ENCODE peak calls at places on chromosomes 11 and 22, in five cellular contexts. One of them, this sample, is unnamed.

GRCh38 chr22:36763576-36763975 is 12.3 kb downstream of the IFT27 start:
- DNase-seq in activated CD4-positive, alpha-beta T cell treated with anti-CD3 and anti-CD28 coated beads, Interleukin-2, amount 50 U/mL, for 1 hour: no peak
- DNase-seq in foreskin melanocyte: no peak
- DNase-seq in NCI-H1105 treated with DMSO at 0.1 percent for 48 hours: no peak
- DNase-seq in head of caudate nucleus: no peak
- DNase-seq in this sample: no peak

GRCh38 chr11:35786918-35787557 is 124.5 kb downstream of the TRIM44 start:
- DNase-seq in activated CD4-positive, alpha-beta T cell treated with anti-CD3 and anti-CD28 coated beads, Interleukin-2, amount 50 U/mL, for 1 hour: no peak
- DNase-seq in foreskin melanocyte: peak; percentile 64
- DNase-seq in NCI-H1105 treated with DMSO at 0.1 percent for 48 hours: no peak
- DNase-seq in head of caudate nucleus: no peak
- DNase-seq in this sample: no peak

GRCh38 chr11:125165111-125165663 is 636 bp downstream of the PKNOX2 start:
- DNase-seq in activated CD4-positive, alpha-beta T cell treated with anti-CD3 and anti-CD28 coated beads, Interleukin-2, amount 50 U/mL, for 1 hour: no peak
- DNase-seq in foreskin melanocyte: no peak
- DNase-seq in NCI-H1105 treated with DMSO at 0.1 percent for 48 hours: peak; percentile 42
- DNase-seq in head of caudate nucleus: peak; percentile 47
- DNase-seq in this sample: peak; percentile 46

GRCh38 chr11:1746516-1746931 is 3.9 kb downstream of the IFITM10 start:
- DNase-seq in activated CD4-positive, alpha-beta T cell treated with anti-CD3 and anti-CD28 coated beads, Interleukin-2, amount 50 U/mL, for 1 hour: no peak
- DNase-seq in foreskin melanocyte: no peak
- DNase-seq in NCI-H1105 treated with DMSO at 0.1 percent for 48 hours: no peak
- DNase-seq in head of caudate nucleus: peak; percentile 14
- DNase-seq in this sample: no peak

GRCh38 chr11:93143186-93143585 is 54.6 kb downstream of the SLC36A4 start:
- DNase-seq in activated CD4-positive, alpha-beta T cell treated with anti-CD3 and anti-CD28 coated beads, Interleukin-2, amount 50 U/mL, for 1 hour: no peak
- DNase-seq in foreskin melanocyte: no peak
- DNase-seq in NCI-H1105 treated with DMSO at 0.1 percent for 48 hours: no peak
- DNase-seq in head of caudate nucleus: no peak
- DNase-seq in this sample: no peak

GRCh38 chr22:41898645-41899044 is 16.2 kb downstream of the SHISA8 start:
- DNase-seq in activated CD4-positive, alpha-beta T cell treated with anti-CD3 and anti-CD28 coated beads, Interleukin-2, amount 50 U/mL, for 1 hour: no peak
- DNase-seq in foreskin melanocyte: no peak
- DNase-seq in NCI-H1105 treated with DMSO at 0.1 percent for 48 hours: no peak
- DNase-seq in head of caudate nucleus: no peak
- DNase-seq in this sample: no peak

GRCh38 chr22:42397332-42398246 is 34.6 kb downstream of the NFAM1 start:
- DNase-seq in activated CD4-positive, alpha-beta T cell treated with anti-CD3 and anti-CD28 coated beads, Interleukin-2, amount 50 U/mL, for 1 hour: no peak
- DNase-seq in foreskin melanocyte: no peak
- DNase-seq in NCI-H1105 treated with DMSO at 0.1 percent for 48 hours: no peak
- DNase-seq in head of caudate nucleus: no peak
- DNase-seq in this sample: no peak

GRCh38 chr11:32118025-32118974 is 27.4 kb downstream of the RCN1 start:
- DNase-seq in activated CD4-positive, alpha-beta T cell treated with anti-CD3 and anti-CD28 coated beads, Interleukin-2, amount 50 U/mL, for 1 hour: no peak
- DNase-seq in foreskin melanocyte: peak; percentile 49
- DNase-seq in NCI-H1105 treated with DMSO at 0.1 percent for 48 hours: no peak
- DNase-seq in head of caudate nucleus: no peak
- DNase-seq in this sample: peak; percentile 19

GRCh38 chr11:2928605-2929510 is at the start of gene PHLDA2:
- DNase-seq in activated CD4-positive, alpha-beta T cell treated with anti-CD3 and anti-CD28 coated beads, Interleukin-2, amount 50 U/mL, for 1 hour: peak; percentile 50
- DNase-seq in foreskin melanocyte: no peak
- DNase-seq in NCI-H1105 treated with DMSO at 0.1 percent for 48 hours: peak; percentile 50
- DNase-seq in head of caudate nucleus: no peak
- DNase-seq in this sample: no peak

GRCh38 chr11:75465701-75466531 is 32.9 kb upstream of the KLHL35 start:
- DNase-seq in activated CD4-positive, alpha-beta T cell treated with anti-CD3 and anti-CD28 coated beads, Interleukin-2, amount 50 U/mL, for 1 hour: no peak
- DNase-seq in foreskin melanocyte: no peak
- DNase-seq in NCI-H1105 treated with DMSO at 0.1 percent for 48 hours: no peak
- DNase-seq in head of caudate nucleus: no peak
- DNase-seq in this sample: no peak

GRCh38 chr22:41517172-41518047 is 26.9 kb downstream of the POLR3H start:
- DNase-seq in activated CD4-positive, alpha-beta T cell treated with anti-CD3 and anti-CD28 coated beads, Interleukin-2, amount 50 U/mL, for 1 hour: peak; percentile 30
- DNase-seq in foreskin melanocyte: peak; percentile 40
- DNase-seq in NCI-H1105 treated with DMSO at 0.1 percent for 48 hours: peak; percentile 37
- DNase-seq in head of caudate nucleus: peak; percentile 91
- DNase-seq in this sample: peak; percentile 88

GRCh38 chr11:62456630-62457029 is 37.8 kb downstream of the SCGB1A1 start:
- DNase-seq in activated CD4-positive, alpha-beta T cell treated with anti-CD3 and anti-CD28 coated beads, Interleukin-2, amount 50 U/mL, for 1 hour: no peak
- DNase-seq in foreskin melanocyte: no peak
- DNase-seq in NCI-H1105 treated with DMSO at 0.1 percent for 48 hours: peak; percentile 10
- DNase-seq in head of caudate nucleus: no peak
- DNase-seq in this sample: no peak

GRCh38 chr11:20093775-20094174 is 66.5 kb downstream of the DBX1 start:
- DNase-seq in activated CD4-positive, alpha-beta T cell treated with anti-CD3 and anti-CD28 coated beads, Interleukin-2, amount 50 U/mL, for 1 hour: no peak
- DNase-seq in foreskin melanocyte: no peak
- DNase-seq in NCI-H1105 treated with DMSO at 0.1 percent for 48 hours: no peak
- DNase-seq in head of caudate nucleus: no peak
- DNase-seq in this sample: no peak

GRCh38 chr11:35257287-35257686 is 118.3 kb downstream of the CD44 start:
- DNase-seq in activated CD4-positive, alpha-beta T cell treated with anti-CD3 and anti-CD28 coated beads, Interleukin-2, amount 50 U/mL, for 1 hour: no peak
- DNase-seq in foreskin melanocyte: no peak
- DNase-seq in NCI-H1105 treated with DMSO at 0.1 percent for 48 hours: no peak
- DNase-seq in head of caudate nucleus: no peak
- DNase-seq in this sample: no peak

GRCh38 chr11:120134106-120134930 is 3.6 kb downstream of the TRIM29 start:
- DNase-seq in activated CD4-positive, alpha-beta T cell treated with anti-CD3 and anti-CD28 coated beads, Interleukin-2, amount 50 U/mL, for 1 hour: no peak
- DNase-seq in foreskin melanocyte: no peak
- DNase-seq in NCI-H1105 treated with DMSO at 0.1 percent for 48 hours: no peak
- DNase-seq in head of caudate nucleus: peak; percentile 2
- DNase-seq in this sample: no peak

GRCh38 chr22:27995801-27996528 is 76.9 kb upstream of the PITPNB start:
- DNase-seq in activated CD4-positive, alpha-beta T cell treated with anti-CD3 and anti-CD28 coated beads, Interleukin-2, amount 50 U/mL, for 1 hour: no peak
- DNase-seq in foreskin melanocyte: no peak
- DNase-seq in NCI-H1105 treated with DMSO at 0.1 percent for 48 hours: no peak
- DNase-seq in head of caudate nucleus: no peak
- DNase-seq in this sample: no peak

GRCh38 chr11:111162306-111162705 is 83.2 kb upstream of the POU2AF2 start:
- DNase-seq in activated CD4-positive, alpha-beta T cell treated with anti-CD3 and anti-CD28 coated beads, Interleukin-2, amount 50 U/mL, for 1 hour: no peak
- DNase-seq in foreskin melanocyte: no peak
- DNase-seq in NCI-H1105 treated with DMSO at 0.1 percent for 48 hours: no peak
- DNase-seq in head of caudate nucleus: no peak
- DNase-seq in this sample: peak; percentile 13

GRCh38 chr11:73913472-73913871 is 36.7 kb downstream of the PAAF1 start:
- DNase-seq in activated CD4-positive, alpha-beta T cell treated with anti-CD3 and anti-CD28 coated beads, Interleukin-2, amount 50 U/mL, for 1 hour: no peak
- DNase-seq in foreskin melanocyte: no peak
- DNase-seq in NCI-H1105 treated with DMSO at 0.1 percent for 48 hours: no peak
- DNase-seq in head of caudate nucleus: no peak
- DNase-seq in this sample: no peak

GRCh38 chr11:111454561-111455192 is 57.5 kb downstream of the BTG4 start:
- DNase-seq in activated CD4-positive, alpha-beta T cell treated with anti-CD3 and anti-CD28 coated beads, Interleukin-2, amount 50 U/mL, for 1 hour: peak; percentile 28
- DNase-seq in foreskin melanocyte: no peak
- DNase-seq in NCI-H1105 treated with DMSO at 0.1 percent for 48 hours: peak; percentile 45
- DNase-seq in head of caudate nucleus: peak; percentile 83
- DNase-seq in this sample: peak; percentile 24

GRCh38 chr22:50627914-50628542 is at the start of gene ARSA:
- DNase-seq in activated CD4-positive, alpha-beta T cell treated with anti-CD3 and anti-CD28 coated beads, Interleukin-2, amount 50 U/mL, for 1 hour: peak; percentile 67
- DNase-seq in foreskin melanocyte: peak; percentile 63
- DNase-seq in NCI-H1105 treated with DMSO at 0.1 percent for 48 hours: peak; percentile 36
- DNase-seq in head of caudate nucleus: peak; percentile 76
- DNase-seq in this sample: peak; percentile 93

GRCh38 chr22:41446057-41446501 is 522 bp downstream of the TOB2 start:
- DNase-seq in activated CD4-positive, alpha-beta T cell treated with anti-CD3 and anti-CD28 coated beads, Interleukin-2, amount 50 U/mL, for 1 hour: peak; percentile 2
- DNase-seq in foreskin melanocyte: no peak
- DNase-seq in NCI-H1105 treated with DMSO at 0.1 percent for 48 hours: peak; percentile 14
- DNase-seq in head of caudate nucleus: no peak
- DNase-seq in this sample: no peak

GRCh38 chr11:57283231-57283990 is 41.3 kb downstream of the TNKS1BP1 start:
- DNase-seq in activated CD4-positive, alpha-beta T cell treated with anti-CD3 and anti-CD28 coated beads, Interleukin-2, amount 50 U/mL, for 1 hour: no peak
- DNase-seq in foreskin melanocyte: no peak
- DNase-seq in NCI-H1105 treated with DMSO at 0.1 percent for 48 hours: no peak
- DNase-seq in head of caudate nucleus: no peak
- DNase-seq in this sample: no peak

GRCh38 chr11:34405079-34405858 is 33.5 kb upstream of the CAT start:
- DNase-seq in activated CD4-positive, alpha-beta T cell treated with anti-CD3 and anti-CD28 coated beads, Interleukin-2, amount 50 U/mL, for 1 hour: no peak
- DNase-seq in foreskin melanocyte: no peak
- DNase-seq in NCI-H1105 treated with DMSO at 0.1 percent for 48 hours: no peak
- DNase-seq in head of caudate nucleus: no peak
- DNase-seq in this sample: no peak

GRCh38 chr22:43743131-43743530 is 69.0 kb downstream of the EFCAB6 start:
- DNase-seq in activated CD4-positive, alpha-beta T cell treated with anti-CD3 and anti-CD28 coated beads, Interleukin-2, amount 50 U/mL, for 1 hour: no peak
- DNase-seq in foreskin melanocyte: no peak
- DNase-seq in NCI-H1105 treated with DMSO at 0.1 percent for 48 hours: no peak
- DNase-seq in head of caudate nucleus: no peak
- DNase-seq in this sample: no peak

GRCh38 chr11:62431171-62431895 is 12.5 kb downstream of the SCGB1A1 start:
- DNase-seq in activated CD4-positive, alpha-beta T cell treated with anti-CD3 and anti-CD28 coated beads, Interleukin-2, amount 50 U/mL, for 1 hour: no peak
- DNase-seq in foreskin melanocyte: no peak
- DNase-seq in NCI-H1105 treated with DMSO at 0.1 percent for 48 hours: no peak
- DNase-seq in head of caudate nucleus: no peak
- DNase-seq in this sample: no peak

GRCh38 chr22:36702832-36703210 is 731 bp downstream of the CACNG2 start:
- DNase-seq in activated CD4-positive, alpha-beta T cell treated with anti-CD3 and anti-CD28 coated beads, Interleukin-2, amount 50 U/mL, for 1 hour: no peak
- DNase-seq in foreskin melanocyte: no peak
- DNase-seq in NCI-H1105 treated with DMSO at 0.1 percent for 48 hours: peak; percentile 40
- DNase-seq in head of caudate nucleus: peak; percentile 14
- DNase-seq in this sample: peak; percentile 48

GRCh38 chr11:110076388-110076965 is 16.7 kb upstream of the ZC3H12C start:
- DNase-seq in activated CD4-positive, alpha-beta T cell treated with anti-CD3 and anti-CD28 coated beads, Interleukin-2, amount 50 U/mL, for 1 hour: no peak
- DNase-seq in foreskin melanocyte: no peak
- DNase-seq in NCI-H1105 treated with DMSO at 0.1 percent for 48 hours: no peak
- DNase-seq in head of caudate nucleus: no peak
- DNase-seq in this sample: no peak

GRCh38 chr11:64758330-64759079 is 1.3 kb downstream of the PYGM start:
- DNase-seq in activated CD4-positive, alpha-beta T cell treated with anti-CD3 and anti-CD28 coated beads, Interleukin-2, amount 50 U/mL, for 1 hour: no peak
- DNase-seq in foreskin melanocyte: no peak
- DNase-seq in NCI-H1105 treated with DMSO at 0.1 percent for 48 hours: no peak
- DNase-seq in head of caudate nucleus: no peak
- DNase-seq in this sample: no peak

GRCh38 chr11:76656571-76657081 is 13.9 kb downstream of the LRRC32 start:
- DNase-seq in activated CD4-positive, alpha-beta T cell treated with anti-CD3 and anti-CD28 coated beads, Interleukin-2, amount 50 U/mL, for 1 hour: no peak
- DNase-seq in foreskin melanocyte: no peak
- DNase-seq in NCI-H1105 treated with DMSO at 0.1 percent for 48 hours: no peak
- DNase-seq in head of caudate nucleus: peak; percentile 0
- DNase-seq in this sample: no peak

GRCh38 chr11:70244698-70245097 is 25.8 kb upstream of the PPFIA1 start:
- DNase-seq in activated CD4-positive, alpha-beta T cell treated with anti-CD3 and anti-CD28 coated beads, Interleukin-2, amount 50 U/mL, for 1 hour: no peak
- DNase-seq in foreskin melanocyte: no peak
- DNase-seq in NCI-H1105 treated with DMSO at 0.1 percent for 48 hours: no peak
- DNase-seq in head of caudate nucleus: no peak
- DNase-seq in this sample: no peak

GRCh38 chr22:34814260-34814659 is 251.7 kb upstream of the ISX start:
- DNase-seq in activated CD4-positive, alpha-beta T cell treated with anti-CD3 and anti-CD28 coated beads, Interleukin-2, amount 50 U/mL, for 1 hour: no peak
- DNase-seq in foreskin melanocyte: no peak
- DNase-seq in NCI-H1105 treated with DMSO at 0.1 percent for 48 hours: no peak
- DNase-seq in head of caudate nucleus: no peak
- DNase-seq in this sample: no peak